ENCODE peak calls at places on chromosomes 12 and 14, in nine cellular contexts. Y, Z, B, R, I, S, N, O and V are unnamed samples.

GRCh38 chr12:94898388-94898787 is 105.1 kb downstream of the NDUFA12 start:
- DNase-seq in Y (no peak), Z (no peak), B (no peak), R (no peak), I (no peak), S (no peak), N (no peak), O (peak; percentile 50), V (no peak)

GRCh38 chr14:64806202-64806861 is 73.4 kb downstream of the SPTB start:
- DNase-seq in Y (no peak), Z (no peak), B (peak; percentile 58), R (peak; percentile 83), I (no peak), S (peak; percentile 85), N (no peak), O (no peak), V (no peak)

GRCh38 chr14:89228921-89229639 is 188.0 kb downstream of the FOXN3 start:
- DNase-seq in Y (no peak), Z (no peak), B (no peak), R (no peak), I (no peak), S (no peak), N (no peak), O (no peak), V (no peak)

GRCh38 chr12:76422154-76422877 is 74.1 kb upstream of the BBS10 start:
- DNase-seq in Y (no peak), Z (no peak), B (no peak), R (no peak), I (no peak), S (no peak), N (no peak), O (no peak), V (no peak)

GRCh38 chr14:101194356-101195308 is 291.1 kb upstream of the RTL1 start:
- DNase-seq in Y (no peak), Z (no peak), B (no peak), R (no peak), I (no peak), S (no peak), N (peak; percentile 12), O (peak; percentile 35), V (peak; percentile 25)

GRCh38 chr12:110615171-110615570 is 1.2 kb downstream of the TCTN1 start:
- DNase-seq in Y (no peak), Z (no peak), B (no peak), R (no peak), I (no peak), S (no peak), N (no peak), O (no peak), V (no peak)

GRCh38 chr12:43982544-43982943 is 146.7 kb downstream of the TMEM117 start:
- DNase-seq in Y (no peak), Z (no peak), B (no peak), R (no peak), I (no peak), S (no peak), N (no peak), O (no peak), V (no peak)

GRCh38 chr12:1661553-1662335 is 29.1 kb upstream of the ADIPOR2 start:
- DNase-seq in Y (peak; percentile 89), Z (peak; percentile 77), B (peak; percentile 92), R (peak; percentile 93), I (peak; percentile 83), S (peak; percentile 98), N (peak; percentile 87), O (peak; percentile 94), V (peak; percentile 98)

GRCh38 chr14:60724080-60724618 is at the start of gene SIX4:
- DNase-seq in Y (peak; percentile 20), Z (no peak), B (peak; percentile 80), R (peak; percentile 87), I (peak; percentile 29), S (peak; percentile 89), N (peak; percentile 76), O (peak; percentile 94), V (peak; percentile 59)

GRCh38 chr14:72743626-72744025 is 150.3 kb downstream of the DPF3 start:
- DNase-seq in Y (no peak), Z (no peak), B (no peak), R (no peak), I (no peak), S (no peak), N (peak; percentile 49), O (no peak), V (no peak)
- H3K27me3 ChIP-seq in Y (no peaks in the 10 kb centered on the region), Z (no peaks in the 10 kb centered on the region), B (no peaks in the 10 kb centered on the region), R (no peaks in the 10 kb centered on the region), I (no peaks in the 10 kb centered on the region), S (no peaks in the 10 kb centered on the region), N (no peaks in the 10 kb centered on the region), O (no peaks in the 10 kb centered on the region), V (no peaks in the 10 kb centered on the region)

GRCh38 chr12:132774646-132775275 is 13.1 kb upstream of the ANKLE2 start:
- DNase-seq in Y (no peak), Z (no peak), B (no peak), R (no peak), I (no peak), S (no peak), N (no peak), O (no peak), V (no peak)

GRCh38 chr12:132773077-132774020 is 11.7 kb upstream of the ANKLE2 start:
- DNase-seq in Y (no peak), Z (no peak), B (no peak), R (no peak), I (no peak), S (no peak), N (no peak), O (no peak), V (no peak)

GRCh38 chr12:132775502-132776233 is 14.0 kb upstream of the ANKLE2 start:
- DNase-seq in Y (no peak), Z (no peak), B (no peak), R (no peak), I (no peak), S (no peak), N (no peak), O (no peak), V (no peak)

GRCh38 chr12:132772551-132772950 is 10.9 kb upstream of the ANKLE2 start:
- DNase-seq in Y (no peak), Z (no peak), B (no peak), R (no peak), I (no peak), S (no peak), N (no peak), O (no peak), V (no peak)

DNA sequence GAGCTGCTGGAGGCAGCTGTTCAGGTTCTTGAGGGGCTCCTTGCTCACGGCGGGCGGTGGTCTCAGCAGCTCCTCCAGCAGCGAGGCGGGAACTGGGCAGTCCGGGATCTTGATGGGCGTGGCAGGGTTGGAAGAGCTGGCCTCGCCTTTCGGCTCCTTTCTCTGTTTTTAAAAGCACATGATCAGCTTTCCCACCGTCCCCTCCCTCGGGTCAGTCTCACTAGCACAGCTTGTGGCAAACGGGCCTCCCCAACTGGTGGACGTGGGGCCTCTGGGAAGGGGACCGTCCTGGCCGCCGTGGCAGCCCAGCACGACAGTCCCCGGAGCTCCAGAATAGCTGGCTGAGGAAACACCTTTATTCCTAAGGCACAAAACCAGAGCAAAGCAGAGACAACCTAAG is 12.5 kb upstream of the ANKLE2 start:
- DNase-seq in Y (no peak), Z (no peak), B (no peak), R (no peak), I (no peak), S (no peak), N (no peak), O (no peak), V (no peak)
- H3K4me1 ChIP-seq in Y (peaks cover 11% of the 10 kb centered on the region), Z (peaks cover 58% of the 10 kb centered on the region), B (peaks cover 5% of the 10 kb centered on the region), R (peaks cover 5% of the 10 kb centered on the region), I (no peaks in the 10 kb centered on the region), S (no peaks in the 10 kb centered on the region), N (peaks cover 14% of the 10 kb centered on the region), O (no peaks in the 10 kb centered on the region), V (no peaks in the 10 kb centered on the region)

GRCh38 chr12:53737494-53737808 is 10.2 kb upstream of the CALCOCO1 start:
- DNase-seq in Y (no peak), Z (no peak), B (no peak), R (no peak), I (no peak), S (no peak), N (no peak), O (no peak), V (no peak)

GRCh38 chr12:53736602-53737493 is 9.6 kb upstream of the CALCOCO1 start:
- DNase-seq in Y (no peak), Z (no peak), B (no peak), R (no peak), I (no peak), S (no peak), N (no peak), O (no peak), V (no peak)

GRCh38 chr12:53738834-53739284 is 11.6 kb upstream of the CALCOCO1 start:
- DNase-seq in Y (peak; percentile 24), Z (no peak), B (no peak), R (no peak), I (no peak), S (no peak), N (no peak), O (peak; percentile 58), V (no peak)

GRCh38 chr12:53739285-53740129 is 12.3 kb upstream of the CALCOCO1 start:
- DNase-seq in Y (no peak), Z (no peak), B (no peak), R (no peak), I (no peak), S (no peak), N (no peak), O (no peak), V (no peak)

GRCh38 chr12:53737951-53738833 is 10.9 kb upstream of the CALCOCO1 start:
- DNase-seq in Y (no peak), Z (peak; percentile 50), B (no peak), R (no peak), I (no peak), S (no peak), N (no peak), O (peak; percentile 88), V (no peak)
- H3K27me3 ChIP-seq in Y (peaks cover 56% of the 10 kb centered on the region), Z (peaks cover 17% of the 10 kb centered on the region), B (no peaks in the 10 kb centered on the region), R (peaks cover 74% of the 10 kb centered on the region), I (peaks cover 80% of the 10 kb centered on the region), S (no peaks in the 10 kb centered on the region), N (no peaks in the 10 kb centered on the region), O (peaks cover 31% of the 10 kb centered on the region), V (peaks cover 10% of the 10 kb centered on the region)

GRCh38 chr12:123102781-123103503 is 47.9 kb downstream of the PITPNM2 start:
- DNase-seq in Y (no peak), Z (no peak), B (no peak), R (no peak), I (no peak), S (no peak), N (no peak), O (no peak), V (no peak)
- H3K4me1 ChIP-seq in Y (peaks cover 46% of the 10 kb centered on the region), Z (peaks cover 40% of the 10 kb centered on the region), B (peaks cover 38% of the 10 kb centered on the region), R (peaks cover 36% of the 10 kb centered on the region), I (peaks cover 14% of the 10 kb centered on the region), S (no peaks in the 10 kb centered on the region), N (peaks cover 22% of the 10 kb centered on the region), O (peaks cover 18% of the 10 kb centered on the region), V (no peaks in the 10 kb centered on the region)

GRCh38 chr14:36513451-36514277 is 6.4 kb downstream of the NKX2-1 start:
- DNase-seq in Y (no peak), Z (no peak), B (no peak), R (no peak), I (no peak), S (no peak), N (no peak), O (peak; percentile 89), V (no peak)
- H3K27me3 ChIP-seq in Y (peaks cover 40% of the 10 kb centered on the region), Z (peaks cover 18% of the 10 kb centered on the region), B (no peaks in the 10 kb centered on the region), R (peaks cover 99% of the 10 kb centered on the region), I (peaks cover 97% of the 10 kb centered on the region), S (peaks cover 6% of the 10 kb centered on the region), N (peaks cover 2% of the 10 kb centered on the region), O (peaks cover 94% of the 10 kb centered on the region), V (peaks cover 73% of the 10 kb centered on the region)